ENCODE peak calls at places on chromosomes 11 and 22, in four cellular contexts. Q, N, G and B are unnamed samples.
A peak's percentile ranks its signal among the peaks of the same experiment; 100 is the strongest.

GRCh38 chr11:126354631-126355323 is 709 bp upstream of the ST3GAL4 start:
- DNase-seq in Q (no peak), N (no peak), G (no peak), B (no peak)

GRCh38 chr11:76660533-76661305 is 9.8 kb downstream of the LRRC32 start:
- DNase-seq in Q (no peak), N (no peak), G (no peak), B (no peak)

GRCh38 chr22:44179196-44179988 is 1.3 kb upstream of the PARVG start:
- DNase-seq in Q (no peak), N (no peak), G (no peak), B (no peak)

GRCh38 chr11:120141144-120142071 is 3.5 kb upstream of the TRIM29 start:
- DNase-seq in Q (no peak), N (no peak), G (no peak), B (no peak)

GRCh38 chr11:29802522-29802921 is 214.3 kb downstream of the KCNA4 start:
- DNase-seq in Q (no peak), N (no peak), G (no peak), B (no peak)

GRCh38 chr11:60345489-60345888 is 18.4 kb downstream of the MS4A6E start:
- DNase-seq in Q (no peak), N (no peak), G (peak; percentile 15), B (peak; percentile 37)

GRCh38 chr11:9225748-9226298 is 39.3 kb downstream of the DENND5A start:
- DNase-seq in Q (no peak), N (no peak), G (no peak), B (no peak)

GRCh38 chr22:35594686-35595085 is 22.4 kb downstream of the MB start:
- DNase-seq in Q (no peak), N (no peak), G (peak; percentile 7), B (no peak)

GRCh38 chr11:99383628-99384300 is 363.0 kb downstream of the CNTN5 start:
- DNase-seq in Q (no peak), N (no peak), G (no peak), B (no peak)

GRCh38 chr11:16587670-16588069 is 150.8 kb upstream of the C11orf58 start:
- DNase-seq in Q (no peak), N (no peak), G (peak; percentile 61), B (no peak)

GRCh38 chr11:10534331-10534730 is 6.7 kb downstream of the RNF141 start:
- DNase-seq in Q (no peak), N (no peak), G (no peak), B (no peak)

GRCh38 chr11:69476715-69477025 is 4.8 kb upstream of the LINC01488 start:
- DNase-seq in Q (no peak), N (no peak), G (no peak), B (no peak)

GRCh38 chr11:130188585-130189347 is 29.2 kb downstream of the ST14 start:
- DNase-seq in Q (no peak), N (no peak), G (no peak), B (no peak)

GRCh38 chr22:32142600-32142999 is 16.5 kb downstream of the C22orf42 start:
- DNase-seq in Q (no peak), N (no peak), G (no peak), B (no peak)

GRCh38 chr11:27263046-27263445 is 100.0 kb downstream of the CCDC34 start:
- DNase-seq in Q (no peak), N (no peak), G (no peak), B (no peak)

GRCh38 chr11:69702769-69703510 is 882 bp downstream of the FGF19 start:
- DNase-seq in Q (no peak), N (no peak), G (no peak), B (no peak)

GRCh38 chr22:28207281-28208030 is 288.4 kb upstream of the PITPNB start:
- DNase-seq in Q (no peak), N (no peak), G (no peak), B (no peak)

GRCh38 chr11:32962016-32962415 is 53.7 kb upstream of the DEPDC7 start:
- DNase-seq in Q (no peak), N (no peak), G (no peak), B (no peak)

GRCh38 chr22:38079804-38080203 is 4.2 kb downstream of the SLC16A8 start:
- DNase-seq in Q (no peak), N (no peak), G (no peak), B (no peak)

GRCh38 chr11:12693485-12694181 is 19.4 kb downstream of the TEAD1 start:
- DNase-seq in Q (no peak), N (peak; percentile 73), G (peak; percentile 35), B (no peak)

GRCh38 chr11:20555783-20556182 is 43.6 kb upstream of the SLC6A5 start:
- DNase-seq in Q (no peak), N (no peak), G (no peak), B (no peak)

GRCh38 chr11:7677071-7677470 is 3.8 kb upstream of the CYB5R2 start:
- DNase-seq in Q (no peak), N (no peak), G (no peak), B (no peak)

GRCh38 chr11:64809781-64810241 is 540 bp downstream of the MEN1 start:
- DNase-seq in Q (peak; percentile 69), N (peak; percentile 17), G (no peak), B (peak; percentile 77)

GRCh38 chr11:2445948-2446551 is 1.2 kb downstream of the KCNQ1 start:
- DNase-seq in Q (peak; percentile 72), N (no peak), G (no peak), B (peak; percentile 68)

GRCh38 chr11:2447253-2447950 is 2.6 kb downstream of the KCNQ1 start:
- DNase-seq in Q (no peak), N (no peak), G (no peak), B (no peak)

GRCh38 chr11:2447951-2448650 is 3.3 kb downstream of the KCNQ1 start:
- DNase-seq in Q (no peak), N (no peak), G (no peak), B (peak; percentile 31)

GRCh38 chr11:2445107-2445947 is 519 bp downstream of the KCNQ1 start:
- DNase-seq in Q (no peak), N (no peak), G (no peak), B (peak; percentile 54)

GRCh38 chr11:2446590-2447252 is 1.9 kb downstream of the KCNQ1 start:
- DNase-seq in Q (no peak), N (no peak), G (no peak), B (peak; percentile 52)
- H3K4me1 ChIP-seq in Q (peaks cover 11% of the 10 kb centered on the region), N (peaks cover 6% of the 10 kb centered on the region), G (no peaks in the 10 kb centered on the region), B (peaks cover 25% of the 10 kb centered on the region)

GRCh38 chr11:54927704-54928103 is 221.1 kb downstream of the OR4A5 start:
- DNase-seq in Q (no peak), N (no peak), G (no peak), B (no peak)

DNA sequence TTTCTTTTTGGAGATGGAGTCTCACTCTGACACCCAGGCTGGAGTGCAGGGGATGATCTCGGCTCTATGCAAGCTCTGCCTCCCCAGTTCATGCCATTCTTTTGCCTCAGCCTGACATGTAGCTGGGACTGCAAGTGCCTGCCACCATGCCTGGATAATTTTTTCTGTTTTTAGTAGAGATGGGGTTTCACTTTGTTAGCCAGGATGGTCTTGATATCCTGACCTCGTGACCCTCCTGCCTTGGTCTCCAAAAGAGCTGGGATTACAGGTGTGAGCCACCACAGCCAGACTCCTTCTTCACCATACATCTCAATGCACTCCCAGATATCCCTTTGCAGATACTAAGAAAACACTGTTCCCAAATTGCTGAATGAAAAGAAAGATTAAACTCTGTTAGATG is 224.3 kb downstream of the OR4A5 start:
- DNase-seq in Q (no peak), N (no peak), G (no peak), B (no peak)
- H3K9me3 ChIP-seq in Q (no peaks in the 10 kb centered on the region), N (peaks cover 26% of the 10 kb centered on the region), G (no peaks in the 10 kb centered on the region), B (peaks cover 99% of the 10 kb centered on the region)

GRCh38 chr22:24008381-24009226 is 2.5 kb upstream of the CABIN1 start:
- DNase-seq in Q (no peak), N (no peak), G (no peak), B (no peak)
- H3K4me1 ChIP-seq in Q (no peaks in the 10 kb centered on the region), N (peaks cover 4% of the 10 kb centered on the region), G (peaks cover 2% of the 10 kb centered on the region), B (peaks cover 7% of the 10 kb centered on the region)

DNA sequence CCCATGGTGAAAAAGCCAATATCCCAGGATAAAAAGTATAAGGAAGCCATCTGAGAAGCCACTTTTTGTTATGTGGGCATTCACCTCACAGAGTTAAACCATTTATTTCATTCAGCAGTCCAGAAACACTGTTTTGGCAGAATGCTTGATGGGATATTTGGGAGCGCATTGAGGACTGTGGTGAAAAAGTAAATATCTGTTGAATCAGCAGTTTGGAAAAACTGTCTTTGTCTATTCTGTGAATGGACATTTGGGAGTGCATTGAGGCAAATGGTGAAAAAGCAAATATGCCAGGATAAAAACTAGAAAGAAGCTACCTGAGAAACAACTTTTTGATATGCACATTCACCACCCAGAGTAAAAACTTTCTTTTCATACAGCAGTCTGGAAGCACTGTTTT is 276.2 kb upstream of the TRIM48 start:
- DNase-seq in Q (no peak), N (no peak), G (no peak), B (no peak)
- H3K9me3 ChIP-seq in Q (no peaks in the 10 kb centered on the region), N (peaks cover 2% of the 10 kb centered on the region), G (no peaks in the 10 kb centered on the region), B (peaks cover 97% of the 10 kb centered on the region)

GRCh38 chr11:65917434-65918210 is 1.2 kb downstream of the C11orf68 start:
- DNase-seq in Q (no peak), N (no peak), G (peak; percentile 31), B (peak; percentile 69)

GRCh38 chr11:65917077-65917433 is 1.8 kb downstream of the C11orf68 start:
- DNase-seq in Q (no peak), N (no peak), G (no peak), B (no peak)

GRCh38 chr11:65916391-65916790 is 2.5 kb downstream of the C11orf68 start:
- DNase-seq in Q (no peak), N (no peak), G (no peak), B (no peak)

GRCh38 chr11:65915821-65916251 is 3.0 kb downstream of the C11orf68 start:
- DNase-seq in Q (peak; percentile 46), N (peak; percentile 98), G (peak; percentile 89), B (peak; percentile 82)

GRCh38 chr11:65915101-65915820 is 3.6 kb downstream of the C11orf68 start:
- DNase-seq in Q (no peak), N (no peak), G (no peak), B (no peak)
- H3K4me1 ChIP-seq in Q (no peaks in the 10 kb centered on the region), N (peaks cover 70% of the 10 kb centered on the region), G (peaks cover 25% of the 10 kb centered on the region), B (peaks cover 37% of the 10 kb centered on the region)

GRCh38 chr22:48647051-48647450 is 1180.6 kb downstream of the BRD1 start:
- DNase-seq in Q (no peak), N (no peak), G (no peak), B (no peak)
- H3K9me3 ChIP-seq in Q (no peaks in the 10 kb centered on the region), N (no peaks in the 10 kb centered on the region), G (no peaks in the 10 kb centered on the region), B (no peaks in the 10 kb centered on the region)

GRCh38 chr22:42077486-42078125 is 1.9 kb upstream of the SMDT1 start:
- DNase-seq in Q (no peak), N (no peak), G (no peak), B (no peak)
- H3K4me1 ChIP-seq in Q (peaks cover 25% of the 10 kb centered on the region), N (peaks cover 3% of the 10 kb centered on the region), G (peaks cover 9% of the 10 kb centered on the region), B (peaks cover 29% of the 10 kb centered on the region)